ENCODE peak calls at places on chromosomes 6 and 20, in eight cellular contexts. J is left ventricle myocardium inferior, M is endothelial cell, U is cardiac muscle cell, I is omental fat pad, B is pancreas, Z is breast epithelium, T is D721Med. S is an unnamed sample.

GRCh38 chr6:74705451-74705850 is 500.4 kb downstream of the COL12A1 start:
- DNase-seq in J (no peak), M (no peak), U (no peak), I (no peak), B (no peak), Z (no peak), T (no peak), S (no peak)

GRCh38 chr6:151284431-151285060 is 44.8 kb downstream of the AKAP12 start:
- DNase-seq in J (no peak), M (no peak), U (no peak), I (no peak), B (no peak), Z (no peak), T (no peak), S (no peak)

GRCh38 chr6:40312213-40313015 is 274.8 kb downstream of the LRFN2 start:
- DNase-seq in J (no peak), M (no peak), U (peak; percentile 3), I (no peak), B (no peak), Z (no peak), T (no peak), S (no peak)

GRCh38 chr6:24089741-24090140 is 36.3 kb upstream of the NRSN1 start:
- DNase-seq in J (no peak), M (no peak), U (no peak), I (no peak), B (no peak), Z (no peak), T (no peak), S (no peak)

GRCh38 chr20:60512436-60512835 is 554.2 kb downstream of the CDH26 start:
- DNase-seq in J (no peak), M (no peak), U (peak; percentile 10), I (no peak), B (no peak), Z (no peak), T (no peak), S (no peak)

GRCh38 chr6:72212686-72213085 is 326.3 kb downstream of the RIMS1 start:
- DNase-seq in J (no peak), M (no peak), U (no peak), I (no peak), B (no peak), Z (no peak), T (no peak), S (no peak)

GRCh38 chr6:144477396-144477795 is 192.3 kb downstream of the UTRN start:
- DNase-seq in J (no peak), M (no peak), U (no peak), I (no peak), B (no peak), Z (no peak), T (no peak), S (no peak)

GRCh38 chr6:23414204-23414501 is 711.9 kb upstream of the NRSN1 start:
- DNase-seq in J (no peak), M (no peak), U (peak; percentile 81), I (no peak), B (no peak), Z (no peak), T (no peak), S (no peak)

GRCh38 chr6:91691449-91691848 is 1104.6 kb upstream of the MAP3K7 start:
- DNase-seq in J (no peak), M (no peak), U (no peak), I (no peak), B (no peak), Z (no peak), T (no peak), S (no peak)

GRCh38 chr20:56372850-56373249 is 14.1 kb downstream of the FAM210B start:
- DNase-seq in J (no peak), M (no peak), U (no peak), I (no peak), B (no peak), Z (no peak), T (no peak), S (no peak)

GRCh38 chr6:15462717-15463525 is 199.9 kb downstream of the DTNBP1 start:
- DNase-seq in J (no peak), M (no peak), U (peak; percentile 46), I (no peak), B (no peak), Z (no peak), T (no peak), S (no peak)

GRCh38 chr6:9266741-9267140 is 831.4 kb upstream of the SLC35B3 start:
- DNase-seq in J (no peak), M (no peak), U (no peak), I (no peak), B (no peak), Z (no peak), T (no peak), S (no peak)

GRCh38 chr6:166441641-166442078 is 58.9 kb upstream of the MPC1 start:
- DNase-seq in J (no peak), M (no peak), U (no peak), I (no peak), B (no peak), Z (no peak), T (no peak), S (no peak)
- TF ChIP-seq CTCF in J (no peak), M (no peak), U (no peak), I (no peak), B (no peak), Z (no peak), T (no peak), S (no peak)

DNA sequence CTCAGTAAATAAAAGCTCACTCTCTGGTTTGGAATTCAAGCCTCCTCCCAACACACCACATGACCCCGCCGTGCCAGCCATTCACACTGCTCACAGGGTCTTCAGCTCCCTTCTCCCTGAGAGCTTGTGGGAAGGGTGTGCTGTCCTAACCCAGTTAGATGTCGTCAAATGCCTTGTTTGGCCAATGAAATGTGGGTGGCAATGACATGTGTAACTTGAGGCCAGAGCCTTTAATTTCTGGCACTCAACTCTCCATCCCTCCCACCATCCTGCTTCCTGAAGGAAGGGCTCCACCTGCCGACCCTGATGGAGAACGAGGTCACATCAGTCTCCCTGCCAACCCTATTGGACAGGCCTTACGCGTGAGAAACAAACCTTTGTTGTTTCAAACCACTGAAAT is 224.5 kb upstream of the AGPAT4 start:
- DNase-seq in J (no peak), M (peak; percentile 17), U (peak; percentile 64), I (no peak), B (no peak), Z (no peak), T (no peak), S (no peak)
- TF ChIP-seq CTCF in J (peak; percentile 56), M (no peak), U (peak; percentile 44), I (no peak), B (no peak), Z (no peak), T (peak; percentile 33), S (no peak)

GRCh38 chr20:17281478-17281877 is 54.6 kb downstream of the PCSK2 start:
- DNase-seq in J (no peak), M (peak; percentile 52), U (no peak), I (no peak), B (no peak), Z (no peak), T (no peak), S (no peak)
- TF ChIP-seq CTCF in J (no peak), M (peak; percentile 57), U (no peak), I (no peak), B (peak; percentile 15), Z (no peak), T (peak; percentile 23), S (no peak)

GRCh38 chr6:11043552-11043960 is 549 bp downstream of the ELOVL2 start:
- DNase-seq in J (no peak), M (no peak), U (no peak), I (no peak), B (no peak), Z (no peak), T (no peak), S (peak; percentile 76)

GRCh38 chr6:11042025-11042749 is 1.9 kb downstream of the ELOVL2 start:
- DNase-seq in J (no peak), M (no peak), U (no peak), I (no peak), B (no peak), Z (no peak), T (no peak), S (no peak)

GRCh38 chr6:11042750-11043551 is 1.2 kb downstream of the ELOVL2 start:
- DNase-seq in J (no peak), M (no peak), U (peak; percentile 55), I (no peak), B (no peak), Z (no peak), T (no peak), S (no peak)

GRCh38 chr6:11043961-11044711 is at the start of gene ELOVL2:
- DNase-seq in J (peak; percentile 47), M (peak; percentile 72), U (peak; percentile 69), I (no peak), B (peak; percentile 65), Z (no peak), T (peak; percentile 35), S (no peak)

DNA sequence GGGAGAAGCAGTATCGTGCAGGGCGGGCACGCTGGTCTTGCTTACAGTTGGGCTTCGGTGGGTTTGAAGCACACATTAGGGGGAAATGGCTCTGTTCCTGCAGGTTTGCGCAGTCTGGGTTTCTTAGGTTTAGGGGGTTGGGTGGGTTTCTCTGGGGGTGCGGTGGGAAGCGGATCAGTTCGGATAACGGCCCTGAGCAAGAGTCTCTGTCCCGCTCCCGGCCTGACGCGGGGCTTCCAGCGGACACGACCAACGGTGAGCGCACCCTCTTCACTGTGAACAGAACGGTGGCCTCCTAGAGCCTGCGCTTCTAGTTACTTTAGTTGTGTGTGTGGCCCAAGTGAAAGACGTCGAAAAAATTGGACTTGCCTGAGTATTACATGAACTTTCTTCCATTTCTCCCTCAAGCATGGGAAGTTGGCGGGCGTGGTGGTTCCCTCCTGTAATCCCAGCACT is 635 bp upstream of the ELOVL2 start:
- DNase-seq in J (no peak), M (no peak), U (no peak), I (no peak), B (no peak), Z (no peak), T (no peak), S (no peak)
- TF ChIP-seq CTCF in J (no peak), M (peak; percentile 3), U (no peak), I (no peak), B (no peak), Z (no peak), T (no peak), S (no peak)

DNA sequence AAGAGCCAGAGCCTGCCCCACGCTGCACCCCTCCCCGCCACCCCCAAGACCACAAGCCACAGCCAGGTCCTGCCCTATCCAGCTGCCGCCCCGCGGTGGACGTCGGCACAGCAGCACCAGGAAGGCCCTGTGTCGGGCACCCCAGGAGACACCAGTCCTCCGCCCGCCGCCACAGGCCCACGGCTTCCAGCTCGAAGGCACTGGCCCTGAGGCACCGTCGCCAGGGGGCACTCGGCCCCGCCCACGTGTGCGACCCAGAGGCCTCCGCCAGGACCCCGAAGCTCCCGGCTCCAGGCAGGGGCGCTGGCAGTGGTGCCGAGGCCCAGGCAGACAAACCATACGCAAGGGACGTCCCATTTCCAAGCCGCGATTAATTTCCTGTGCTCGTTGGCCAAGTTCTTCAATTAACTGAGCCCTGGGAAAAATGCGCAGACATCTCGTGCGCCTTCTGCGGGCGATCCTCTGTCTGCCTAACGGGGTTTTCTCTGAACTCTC is 19.4 kb downstream of the KCNQ2 start:
- DNase-seq in J (no peak), M (no peak), U (peak; percentile 25), I (no peak), B (no peak), Z (no peak), T (no peak), S (no peak)
- TF ChIP-seq CTCF in J (peak; percentile 32), M (no peak), U (peak; percentile 42), I (no peak), B (no peak), Z (no peak), T (no peak), S (no peak)